ENCODE peak calls at places on chromosomes 13 and 19, in seven cellular contexts. One of them, this sample, is unnamed.

GRCh38 chr19:33024398-33024797 is 40.3 kb downstream of the RHPN2 start:
- DNase-seq in stomach: no peak
- DNase-seq in IMR-90: no peak
- DNase-seq in tibial nerve: no peak
- DNase-seq in mucosa of descending colon: no peak
- DNase-seq in thyroid gland: no peak
- DNase-seq in neuronal stem cell: no peak
- DNase-seq in this sample: no peak

GRCh38 chr13:25046274-25046984 is 49.5 kb upstream of the PABPC3 start:
- DNase-seq in stomach: no peak
- DNase-seq in IMR-90: no peak
- DNase-seq in tibial nerve: no peak
- DNase-seq in mucosa of descending colon: no peak
- DNase-seq in thyroid gland: no peak
- DNase-seq in neuronal stem cell: no peak
- DNase-seq in this sample: no peak

GRCh38 chr19:8512115-8512967 is 1.6 kb downstream of the ZNF414 start:
- DNase-seq in stomach: no peak
- DNase-seq in IMR-90: no peak
- DNase-seq in tibial nerve: no peak
- DNase-seq in mucosa of descending colon: peak; percentile 48
- DNase-seq in thyroid gland: no peak
- DNase-seq in neuronal stem cell: no peak
- DNase-seq in this sample: no peak

GRCh38 chr13:37457594-37457993 is 141.0 kb downstream of the POSTN start:
- DNase-seq in stomach: no peak
- DNase-seq in IMR-90: peak; percentile 16
- DNase-seq in tibial nerve: no peak
- DNase-seq in mucosa of descending colon: no peak
- DNase-seq in thyroid gland: no peak
- DNase-seq in neuronal stem cell: no peak
- DNase-seq in this sample: no peak

GRCh38 chr13:20193924-20194631 is 1.3 kb upstream of the GJB2 start:
- DNase-seq in stomach: no peak
- DNase-seq in IMR-90: no peak
- DNase-seq in tibial nerve: no peak
- DNase-seq in mucosa of descending colon: peak; percentile 41
- DNase-seq in thyroid gland: no peak
- DNase-seq in neuronal stem cell: no peak
- DNase-seq in this sample: no peak

GRCh38 chr13:73898276-73898675 is 235.9 kb downstream of the KLF12 start:
- DNase-seq in stomach: no peak
- DNase-seq in IMR-90: no peak
- DNase-seq in tibial nerve: no peak
- DNase-seq in mucosa of descending colon: no peak
- DNase-seq in thyroid gland: no peak
- DNase-seq in neuronal stem cell: no peak
- DNase-seq in this sample: no peak

GRCh38 chr13:19984430-19985218 is 26.1 kb downstream of the ZMYM2 start:
- DNase-seq in stomach: no peak
- DNase-seq in IMR-90: peak; percentile 72
- DNase-seq in tibial nerve: no peak
- DNase-seq in mucosa of descending colon: no peak
- DNase-seq in thyroid gland: no peak
- DNase-seq in neuronal stem cell: peak; percentile 3
- DNase-seq in this sample: peak; percentile 74

GRCh38 chr19:33767898-33768413 is 28.7 kb upstream of the KCTD15 start:
- DNase-seq in stomach: no peak
- DNase-seq in IMR-90: peak; percentile 32
- DNase-seq in tibial nerve: no peak
- DNase-seq in mucosa of descending colon: no peak
- DNase-seq in thyroid gland: peak; percentile 32
- DNase-seq in neuronal stem cell: peak; percentile 81
- DNase-seq in this sample: peak; percentile 19

GRCh38 chr19:41784337-41785239 is 11.8 kb upstream of the CEACAM3 start:
- DNase-seq in stomach: no peak
- DNase-seq in IMR-90: no peak
- DNase-seq in tibial nerve: no peak
- DNase-seq in mucosa of descending colon: no peak
- DNase-seq in thyroid gland: no peak
- DNase-seq in neuronal stem cell: no peak
- DNase-seq in this sample: no peak

GRCh38 chr19:7292950-7293794 is 1.0 kb downstream of the INSR start:
- DNase-seq in stomach: peak; percentile 41
- DNase-seq in IMR-90: no peak
- DNase-seq in tibial nerve: no peak
- DNase-seq in mucosa of descending colon: peak; percentile 84
- DNase-seq in thyroid gland: peak; percentile 44
- DNase-seq in neuronal stem cell: no peak
- DNase-seq in this sample: no peak

GRCh38 chr19:54026656-54027055 is 35.2 kb downstream of the CACNG6 start:
- DNase-seq in stomach: no peak
- DNase-seq in IMR-90: no peak
- DNase-seq in tibial nerve: no peak
- DNase-seq in mucosa of descending colon: no peak
- DNase-seq in thyroid gland: no peak
- DNase-seq in neuronal stem cell: no peak
- DNase-seq in this sample: no peak

GRCh38 chr19:2315818-2316353 is 7.9 kb upstream of the LINGO3 start:
- DNase-seq in stomach: peak; percentile 65
- DNase-seq in IMR-90: peak; percentile 56
- DNase-seq in tibial nerve: peak; percentile 33
- DNase-seq in mucosa of descending colon: peak; percentile 75
- DNase-seq in thyroid gland: peak; percentile 49
- DNase-seq in neuronal stem cell: peak; percentile 48
- DNase-seq in this sample: peak; percentile 56

GRCh38 chr13:59846845-59847620 is 316.7 kb downstream of the DIAPH3 start:
- DNase-seq in stomach: no peak
- DNase-seq in IMR-90: no peak
- DNase-seq in tibial nerve: no peak
- DNase-seq in mucosa of descending colon: no peak
- DNase-seq in thyroid gland: no peak
- DNase-seq in neuronal stem cell: peak; percentile 23
- DNase-seq in this sample: no peak

GRCh38 chr19:15403151-15403531 is 15.6 kb downstream of the AKAP8L start:
- DNase-seq in stomach: no peak
- DNase-seq in IMR-90: no peak
- DNase-seq in tibial nerve: no peak
- DNase-seq in mucosa of descending colon: no peak
- DNase-seq in thyroid gland: no peak
- DNase-seq in neuronal stem cell: no peak
- DNase-seq in this sample: no peak
- H3K36me3 ChIP-seq in stomach: peaks cover 69% of the 10 kb centered on the region
- H3K36me3 ChIP-seq in IMR-90: peaks cover 59% of the 10 kb centered on the region
- H3K36me3 ChIP-seq in tibial nerve: peaks cover 55% of the 10 kb centered on the region
- H3K36me3 ChIP-seq in mucosa of descending colon: peaks cover 18% of the 10 kb centered on the region
- H3K36me3 ChIP-seq in thyroid gland: peaks cover 47% of the 10 kb centered on the region
- H3K36me3 ChIP-seq in neuronal stem cell: peaks cover 43% of the 10 kb centered on the region
- H3K36me3 ChIP-seq in this sample: peaks cover 31% of the 10 kb centered on the region

DNA sequence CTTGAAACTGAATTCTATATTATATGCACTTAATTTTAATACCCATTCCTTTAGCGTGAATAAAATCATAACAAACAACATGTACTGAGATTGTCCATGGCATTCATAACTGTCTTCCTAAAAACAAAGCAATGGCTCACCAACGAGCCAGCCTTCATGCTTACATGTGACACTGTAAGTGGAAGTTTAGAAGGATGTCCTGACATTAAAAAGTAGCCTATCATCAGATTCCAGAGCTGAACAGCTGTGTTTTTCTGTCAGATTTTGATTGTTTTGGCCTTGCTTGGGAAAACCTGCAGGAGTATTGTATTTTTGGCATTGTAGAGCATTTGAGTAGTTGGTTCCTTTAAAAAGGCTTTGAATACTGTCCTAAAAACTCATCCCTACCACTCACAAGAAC is 21.3 kb downstream of the ANKRD10 start:
- DNase-seq in stomach: no peak
- DNase-seq in IMR-90: no peak
- DNase-seq in tibial nerve: no peak
- DNase-seq in mucosa of descending colon: no peak
- DNase-seq in thyroid gland: no peak
- DNase-seq in neuronal stem cell: no peak
- DNase-seq in this sample: no peak
- H3K36me3 ChIP-seq in stomach: peaks cover 45% of the 10 kb centered on the region
- H3K36me3 ChIP-seq in IMR-90: peaks cover 22% of the 10 kb centered on the region
- H3K36me3 ChIP-seq in tibial nerve: peaks cover 19% of the 10 kb centered on the region
- H3K36me3 ChIP-seq in mucosa of descending colon: no peaks in the 10 kb centered on the region
- H3K36me3 ChIP-seq in thyroid gland: peaks cover 4% of the 10 kb centered on the region
- H3K36me3 ChIP-seq in neuronal stem cell: peaks cover 6% of the 10 kb centered on the region
- H3K36me3 ChIP-seq in this sample: peaks cover 2% of the 10 kb centered on the region

GRCh38 chr13:49976314-49977258 is 20.3 kb upstream of the TRIM13 start:
- DNase-seq in stomach: peak; percentile 83
- DNase-seq in IMR-90: peak; percentile 70
- DNase-seq in tibial nerve: peak; percentile 65
- DNase-seq in mucosa of descending colon: peak; percentile 80
- DNase-seq in thyroid gland: peak; percentile 78
- DNase-seq in neuronal stem cell: peak; percentile 71
- DNase-seq in this sample: peak; percentile 63
- H3K36me3 ChIP-seq in stomach: no peaks in the 10 kb centered on the region
- H3K36me3 ChIP-seq in IMR-90: no peaks in the 10 kb centered on the region
- H3K36me3 ChIP-seq in tibial nerve: peaks cover 15% of the 10 kb centered on the region
- H3K36me3 ChIP-seq in mucosa of descending colon: no peaks in the 10 kb centered on the region
- H3K36me3 ChIP-seq in thyroid gland: no peaks in the 10 kb centered on the region
- H3K36me3 ChIP-seq in neuronal stem cell: no peaks in the 10 kb centered on the region
- H3K36me3 ChIP-seq in this sample: no peaks in the 10 kb centered on the region

GRCh38 chr19:13808856-13809255 is 13.6 kb downstream of the ZSWIM4 start:
- DNase-seq in stomach: no peak
- DNase-seq in IMR-90: no peak
- DNase-seq in tibial nerve: no peak
- DNase-seq in mucosa of descending colon: no peak
- DNase-seq in thyroid gland: no peak
- DNase-seq in neuronal stem cell: no peak
- DNase-seq in this sample: no peak
- H3K36me3 ChIP-seq in stomach: peaks cover 76% of the 10 kb centered on the region
- H3K36me3 ChIP-seq in IMR-90: peaks cover 57% of the 10 kb centered on the region
- H3K36me3 ChIP-seq in tibial nerve: peaks cover 77% of the 10 kb centered on the region
- H3K36me3 ChIP-seq in mucosa of descending colon: no peaks in the 10 kb centered on the region
- H3K36me3 ChIP-seq in thyroid gland: peaks cover 28% of the 10 kb centered on the region
- H3K36me3 ChIP-seq in neuronal stem cell: peaks cover 46% of the 10 kb centered on the region
- H3K36me3 ChIP-seq in this sample: peaks cover 19% of the 10 kb centered on the region

DNA sequence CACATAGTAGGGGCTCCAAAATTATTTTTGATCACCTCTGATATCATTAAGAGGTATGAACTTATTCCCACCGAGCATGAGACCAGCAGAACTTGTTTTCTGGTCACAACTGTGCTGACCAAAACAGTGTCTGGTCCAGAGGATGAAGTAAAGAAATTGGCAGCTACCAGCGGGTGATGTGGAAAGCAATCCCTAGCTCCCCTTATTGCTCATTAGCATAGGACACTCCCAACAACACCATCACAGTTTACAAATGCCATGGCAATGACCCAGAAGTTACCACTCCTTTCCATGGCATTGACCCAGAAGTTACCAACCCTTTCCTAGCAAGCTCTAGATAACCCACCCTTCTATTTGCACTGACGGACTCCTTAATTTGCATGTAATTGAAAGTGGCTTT is 1856.0 kb downstream of the OLFM4 start:
- DNase-seq in stomach: no peak
- DNase-seq in IMR-90: no peak
- DNase-seq in tibial nerve: no peak
- DNase-seq in mucosa of descending colon: no peak
- DNase-seq in thyroid gland: no peak
- DNase-seq in neuronal stem cell: no peak
- DNase-seq in this sample: no peak
- H3K36me3 ChIP-seq in stomach: no peaks in the 10 kb centered on the region
- H3K36me3 ChIP-seq in IMR-90: no peaks in the 10 kb centered on the region
- H3K36me3 ChIP-seq in tibial nerve: no peaks in the 10 kb centered on the region
- H3K36me3 ChIP-seq in mucosa of descending colon: no peaks in the 10 kb centered on the region
- H3K36me3 ChIP-seq in thyroid gland: no peaks in the 10 kb centered on the region
- H3K36me3 ChIP-seq in neuronal stem cell: no peaks in the 10 kb centered on the region
- H3K36me3 ChIP-seq in this sample: no peaks in the 10 kb centered on the region

DNA sequence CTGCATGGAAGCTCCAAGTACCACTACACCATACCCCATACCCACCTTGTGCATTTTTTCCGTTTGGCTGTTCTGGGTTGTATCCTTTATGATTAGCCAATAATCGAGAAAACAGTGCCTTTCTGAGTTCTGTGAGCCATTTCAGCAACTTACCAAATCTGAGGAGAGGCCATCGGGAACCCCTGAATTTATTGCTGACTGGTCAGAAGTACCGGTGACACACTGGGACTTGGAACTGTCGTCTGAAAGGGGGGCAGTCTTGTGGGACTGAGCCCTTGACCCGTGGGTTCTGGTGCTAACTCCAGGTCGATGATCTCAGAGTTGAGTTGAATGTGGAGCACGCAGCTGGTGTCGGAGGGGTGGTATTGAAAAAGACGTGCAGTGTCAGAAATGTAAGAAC is 15.0 kb downstream of the UPF3A start:
- DNase-seq in stomach: no peak
- DNase-seq in IMR-90: no peak
- DNase-seq in tibial nerve: no peak
- DNase-seq in mucosa of descending colon: no peak
- DNase-seq in thyroid gland: no peak
- DNase-seq in neuronal stem cell: no peak
- DNase-seq in this sample: no peak
- H3K36me3 ChIP-seq in stomach: peaks cover 90% of the 10 kb centered on the region
- H3K36me3 ChIP-seq in IMR-90: peaks cover 35% of the 10 kb centered on the region
- H3K36me3 ChIP-seq in tibial nerve: peaks cover 87% of the 10 kb centered on the region
- H3K36me3 ChIP-seq in mucosa of descending colon: no peaks in the 10 kb centered on the region
- H3K36me3 ChIP-seq in thyroid gland: peaks cover 33% of the 10 kb centered on the region
- H3K36me3 ChIP-seq in neuronal stem cell: peaks cover 23% of the 10 kb centered on the region
- H3K36me3 ChIP-seq in this sample: peaks cover 15% of the 10 kb centered on the region

GRCh38 chr19:50406156-50406820 is 12.4 kb upstream of the SPIB start:
- DNase-seq in stomach: no peak
- DNase-seq in IMR-90: no peak
- DNase-seq in tibial nerve: no peak
- DNase-seq in mucosa of descending colon: no peak
- DNase-seq in thyroid gland: no peak
- DNase-seq in neuronal stem cell: no peak
- DNase-seq in this sample: no peak
- H3K36me3 ChIP-seq in stomach: peaks cover 90% of the 10 kb centered on the region
- H3K36me3 ChIP-seq in IMR-90: peaks cover 14% of the 10 kb centered on the region
- H3K36me3 ChIP-seq in tibial nerve: peaks cover 99% of the 10 kb centered on the region
- H3K36me3 ChIP-seq in mucosa of descending colon: no peaks in the 10 kb centered on the region
- H3K36me3 ChIP-seq in thyroid gland: no peaks in the 10 kb centered on the region
- H3K36me3 ChIP-seq in neuronal stem cell: peaks cover 57% of the 10 kb centered on the region
- H3K36me3 ChIP-seq in this sample: peaks cover 8% of the 10 kb centered on the region

DNA sequence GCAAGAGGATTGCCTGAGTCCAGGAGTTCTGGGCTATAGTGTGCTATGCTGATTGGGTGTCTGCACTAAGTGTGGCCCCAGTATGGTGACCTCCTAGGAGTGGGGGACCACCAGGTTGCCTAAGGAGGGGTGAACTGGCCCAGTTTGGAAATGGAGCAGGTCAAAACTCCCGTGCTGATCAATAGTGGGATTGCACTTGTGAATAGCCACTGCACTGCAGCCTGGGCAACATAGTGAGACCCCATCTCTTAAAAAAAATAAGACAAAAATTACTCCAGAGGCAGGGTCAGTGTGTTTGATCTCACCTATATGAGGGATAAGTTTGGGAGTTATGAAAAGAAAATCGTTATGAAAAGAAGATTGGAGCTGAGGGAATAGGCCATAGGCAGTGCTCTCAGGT is 21.7 kb downstream of the PAF1 start:
- DNase-seq in stomach: no peak
- DNase-seq in IMR-90: no peak
- DNase-seq in tibial nerve: no peak
- DNase-seq in mucosa of descending colon: no peak
- DNase-seq in thyroid gland: no peak
- DNase-seq in neuronal stem cell: no peak
- DNase-seq in this sample: no peak
- H3K36me3 ChIP-seq in stomach: peaks cover 96% of the 10 kb centered on the region
- H3K36me3 ChIP-seq in IMR-90: peaks cover 35% of the 10 kb centered on the region
- H3K36me3 ChIP-seq in tibial nerve: peaks cover 49% of the 10 kb centered on the region
- H3K36me3 ChIP-seq in mucosa of descending colon: peaks cover 3% of the 10 kb centered on the region
- H3K36me3 ChIP-seq in thyroid gland: peaks cover 22% of the 10 kb centered on the region
- H3K36me3 ChIP-seq in neuronal stem cell: peaks cover 51% of the 10 kb centered on the region
- H3K36me3 ChIP-seq in this sample: peaks cover 6% of the 10 kb centered on the region

GRCh38 chr19:56101746-56102535 is 19.2 kb downstream of the ZNF787 start:
- DNase-seq in stomach: no peak
- DNase-seq in IMR-90: no peak
- DNase-seq in tibial nerve: no peak
- DNase-seq in mucosa of descending colon: no peak
- DNase-seq in thyroid gland: no peak
- DNase-seq in neuronal stem cell: no peak
- DNase-seq in this sample: no peak
- H3K36me3 ChIP-seq in stomach: peaks cover 59% of the 10 kb centered on the region
- H3K36me3 ChIP-seq in IMR-90: peaks cover 40% of the 10 kb centered on the region
- H3K36me3 ChIP-seq in tibial nerve: peaks cover 71% of the 10 kb centered on the region
- H3K36me3 ChIP-seq in mucosa of descending colon: peaks cover 6% of the 10 kb centered on the region
- H3K36me3 ChIP-seq in thyroid gland: peaks cover 12% of the 10 kb centered on the region
- H3K36me3 ChIP-seq in neuronal stem cell: peaks cover 32% of the 10 kb centered on the region
- H3K36me3 ChIP-seq in this sample: peaks cover 11% of the 10 kb centered on the region

This sample was measured in fibroblast of lung.